ENCODE peak calls at places on chromosomes 11 and 22, in four cellular contexts. One of them, this sample, is unnamed.

GRCh38 chr22:19648419-19648929 is 65.8 kb upstream of the SEPTIN5 start:
- DNase-seq in A549: no peak
- DNase-seq in SK-N-SH: no peak
- DNase-seq in HepG2: no peak
- DNase-seq in this sample: no peak

GRCh38 chr11:6681949-6682348 is 1.2 kb downstream of the MRPL17 start:
- DNase-seq in A549: no peak
- DNase-seq in SK-N-SH: peak; percentile 12
- DNase-seq in HepG2: no peak
- DNase-seq in this sample: no peak

GRCh38 chr11:131897976-131898375 is 527.6 kb downstream of the NTM start:
- DNase-seq in A549: no peak
- DNase-seq in SK-N-SH: no peak
- DNase-seq in HepG2: no peak
- DNase-seq in this sample: no peak

GRCh38 chr11:65645710-65646109 is 7.8 kb downstream of the SIPA1 start:
- DNase-seq in A549: no peak
- DNase-seq in SK-N-SH: no peak
- DNase-seq in HepG2: no peak
- DNase-seq in this sample: no peak

GRCh38 chr11:92740251-92740650 is 229.2 kb upstream of the MTNR1B start:
- DNase-seq in A549: no peak
- DNase-seq in SK-N-SH: no peak
- DNase-seq in HepG2: no peak
- DNase-seq in this sample: no peak

GRCh38 chr11:133946541-133947297 is 10.0 kb downstream of the IGSF9B start:
- DNase-seq in A549: no peak
- DNase-seq in SK-N-SH: peak; percentile 91
- DNase-seq in HepG2: no peak
- DNase-seq in this sample: no peak

GRCh38 chr11:69788956-69789355 is 13.8 kb upstream of the FGF4 start:
- DNase-seq in A549: no peak
- DNase-seq in SK-N-SH: no peak
- DNase-seq in HepG2: no peak
- DNase-seq in this sample: no peak

GRCh38 chr11:95134491-95134890 is 44.8 kb downstream of the ENDOD1 start:
- DNase-seq in A549: peak; percentile 30
- DNase-seq in SK-N-SH: no peak
- DNase-seq in HepG2: no peak
- DNase-seq in this sample: no peak

GRCh38 chr11:119130662-119131061 is 9.3 kb downstream of the HINFP start:
- DNase-seq in A549: no peak
- DNase-seq in SK-N-SH: no peak
- DNase-seq in HepG2: peak; percentile 56
- DNase-seq in this sample: no peak

GRCh38 chr11:125435461-125436238 is 60.4 kb downstream of the FEZ1 start:
- DNase-seq in A549: no peak
- DNase-seq in SK-N-SH: no peak
- DNase-seq in HepG2: no peak
- DNase-seq in this sample: no peak

GRCh38 chr22:44245867-44246266 is 65.1 kb downstream of the PARVG start:
- DNase-seq in A549: no peak
- DNase-seq in SK-N-SH: no peak
- DNase-seq in HepG2: no peak
- DNase-seq in this sample: peak; percentile 38

GRCh38 chr11:122898799-122899198 is 16.2 kb downstream of the JHY start:
- DNase-seq in A549: no peak
- DNase-seq in SK-N-SH: no peak
- DNase-seq in HepG2: no peak
- DNase-seq in this sample: no peak

GRCh38 chr11:122895591-122895990 is 13.0 kb downstream of the JHY start:
- DNase-seq in A549: no peak
- DNase-seq in SK-N-SH: no peak
- DNase-seq in HepG2: no peak
- DNase-seq in this sample: no peak

GRCh38 chr11:122900803-122901202 is 18.2 kb downstream of the JHY start:
- DNase-seq in A549: no peak
- DNase-seq in SK-N-SH: no peak
- DNase-seq in HepG2: no peak
- DNase-seq in this sample: no peak

GRCh38 chr11:122893131-122893530 is 10.6 kb downstream of the JHY start:
- DNase-seq in A549: no peak
- DNase-seq in SK-N-SH: no peak
- DNase-seq in HepG2: no peak
- DNase-seq in this sample: no peak

DNA sequence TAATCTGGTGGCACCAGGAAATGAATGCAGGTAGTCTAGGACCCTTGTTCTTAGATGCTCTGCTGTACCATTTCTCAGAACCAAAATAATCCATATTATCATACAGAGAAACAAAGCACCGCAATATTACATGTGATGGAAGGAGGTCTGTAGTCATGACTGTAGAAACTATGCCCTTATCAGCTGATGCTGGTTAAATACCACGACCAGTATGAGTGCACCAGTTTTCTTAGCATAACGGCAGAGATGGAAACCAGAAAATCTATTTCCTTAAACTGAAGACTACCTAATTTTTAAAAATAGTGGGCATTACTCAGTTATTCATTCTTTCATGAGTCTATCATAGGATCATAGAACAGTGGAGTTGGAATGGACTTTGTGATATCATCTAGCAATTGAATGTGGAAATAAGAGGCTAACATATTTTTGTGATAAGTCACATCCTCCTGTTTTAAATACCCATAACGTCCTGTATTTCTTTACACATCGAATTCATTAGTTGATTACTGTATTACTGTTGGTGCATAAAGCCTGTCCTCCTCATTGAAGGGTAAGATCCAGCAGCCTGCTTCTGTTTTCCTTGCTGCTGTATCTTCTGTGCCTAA is 15.1 kb downstream of the JHY start:
- DNase-seq in A549: no peak
- DNase-seq in SK-N-SH: no peak
- DNase-seq in HepG2: no peak
- DNase-seq in this sample: no peak
- TF ChIP-seq CHD2 in A549: no peak
- TF ChIP-seq CHD2 in SK-N-SH: no peak
- TF ChIP-seq CHD2 in HepG2: no peak
- TF ChIP-seq CHD2 in this sample: no peak

DNA sequence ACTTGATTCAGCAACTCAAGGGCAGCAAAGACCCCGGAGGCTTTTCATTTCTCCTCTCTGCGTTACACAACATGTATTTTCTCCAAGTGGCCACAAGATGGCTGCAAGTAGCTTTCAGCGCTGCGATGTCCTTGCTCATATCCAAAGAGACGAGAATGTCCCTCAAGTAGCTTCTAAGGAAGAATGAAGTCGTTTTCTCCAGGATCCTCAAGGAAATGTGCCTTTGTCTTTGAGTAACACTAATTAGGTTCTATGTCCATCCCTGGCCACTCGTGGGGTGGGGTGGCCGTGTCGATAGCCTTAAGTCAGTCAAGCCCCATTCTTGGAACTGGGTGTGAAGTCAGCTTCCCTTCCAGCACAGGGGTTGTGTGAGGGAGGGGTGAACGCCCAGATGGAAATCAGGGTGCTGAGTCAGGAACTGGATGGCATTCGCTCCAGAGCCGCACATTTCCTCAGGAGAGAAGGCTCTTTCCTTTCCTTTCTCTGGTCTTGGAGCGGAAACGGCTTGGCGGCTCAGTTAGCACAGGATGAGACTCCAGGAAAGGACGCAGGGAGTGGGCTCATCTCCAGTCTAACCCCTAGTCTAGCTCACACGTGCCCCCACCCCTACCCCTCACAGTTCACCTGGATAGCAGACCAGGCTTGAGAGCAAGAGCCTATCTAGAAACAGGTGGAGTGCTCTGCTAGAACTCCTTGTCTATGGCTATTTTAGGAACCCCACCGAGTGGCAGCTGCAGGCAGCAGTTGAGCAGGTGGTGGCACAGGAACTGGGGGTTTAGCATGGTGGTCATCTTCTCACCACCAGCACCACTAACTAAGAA is 44.3 kb downstream of the NNMT start:
- DNase-seq in A549: peak; percentile 85
- DNase-seq in SK-N-SH: peak; percentile 39
- DNase-seq in HepG2: peak; percentile 30
- DNase-seq in this sample: peak; percentile 61
- TF ChIP-seq CHD2 in A549: no peak
- TF ChIP-seq CHD2 in SK-N-SH: no peak
- TF ChIP-seq CHD2 in HepG2: no peak
- TF ChIP-seq CHD2 in this sample: no peak

GRCh38 chr11:13697710-13698109 is 29.2 kb downstream of the FAR1 start:
- DNase-seq in A549: no peak
- DNase-seq in SK-N-SH: no peak
- DNase-seq in HepG2: no peak
- DNase-seq in this sample: no peak
- TF ChIP-seq CHD2 in A549: no peak
- TF ChIP-seq CHD2 in SK-N-SH: no peak
- TF ChIP-seq CHD2 in HepG2: no peak
- TF ChIP-seq CHD2 in this sample: no peak

GRCh38 chr11:57653162-57653561 is 3.5 kb upstream of the YPEL4 start:
- DNase-seq in A549: no peak
- DNase-seq in SK-N-SH: no peak
- DNase-seq in HepG2: no peak
- DNase-seq in this sample: no peak

GRCh38 chr11:57659669-57660068 is 2.1 kb downstream of the CLP1 start:
- DNase-seq in A549: no peak
- DNase-seq in SK-N-SH: no peak
- DNase-seq in HepG2: no peak
- DNase-seq in this sample: no peak

GRCh38 chr11:57656936-57657289 is 649 bp upstream of the CLP1 start:
- DNase-seq in A549: no peak
- DNase-seq in SK-N-SH: no peak
- DNase-seq in HepG2: no peak
- DNase-seq in this sample: no peak

GRCh38 chr11:57657290-57658022 is at the start of gene CLP1:
- DNase-seq in A549: peak; percentile 99
- DNase-seq in SK-N-SH: peak; percentile 95
- DNase-seq in HepG2: peak; percentile 98
- DNase-seq in this sample: peak; percentile 97

GRCh38 chr11:57658023-57658361 is 430 bp downstream of the CLP1 start:
- DNase-seq in A549: no peak
- DNase-seq in SK-N-SH: no peak
- DNase-seq in HepG2: no peak
- DNase-seq in this sample: no peak
- TF ChIP-seq CHD2 in A549: no peak
- TF ChIP-seq CHD2 in SK-N-SH: no peak
- TF ChIP-seq CHD2 in HepG2: no peak
- TF ChIP-seq CHD2 in this sample: no peak

GRCh38 chr11:688681-689080 is 6.3 kb downstream of the DEAF1 start:
- DNase-seq in A549: no peak
- DNase-seq in SK-N-SH: no peak
- DNase-seq in HepG2: no peak
- DNase-seq in this sample: no peak
- TF ChIP-seq CHD2 in A549: no peak
- TF ChIP-seq CHD2 in SK-N-SH: no peak
- TF ChIP-seq CHD2 in HepG2: no peak
- TF ChIP-seq CHD2 in this sample: no peak

GRCh38 chr11:2885017-2885675 is 429 bp downstream of the CDKN1C start:
- DNase-seq in A549: peak; percentile 64
- DNase-seq in SK-N-SH: peak; percentile 87
- DNase-seq in HepG2: no peak
- DNase-seq in this sample: no peak
- TF ChIP-seq CHD2 in A549: no peak
- TF ChIP-seq CHD2 in SK-N-SH: no peak
- TF ChIP-seq CHD2 in HepG2: no peak
- TF ChIP-seq CHD2 in this sample: peak; percentile 8